ENCODE peak calls at places on chromosomes 1 and 21, in five cellular contexts. One of them, this sample, is unnamed.

GRCh38 chr1:94799201-94799600 is 21.0 kb upstream of the SLC44A3 start:
- DNase-seq in GM12878: no peak
- DNase-seq in H1: no peak
- DNase-seq in K562: no peak
- DNase-seq in GM12891: no peak
- DNase-seq in this sample: no peak

GRCh38 chr1:10682449-10683365 is 113.7 kb downstream of the CASZ1 start:
- DNase-seq in H1: no peak
- DNase-seq in GM12891: no peak
- DNase-seq in K562: no peak
- DNase-seq in GM12878: no peak
- DNase-seq in this sample: no peak

GRCh38 chr1:121516279-121516967 is 331.6 kb downstream of the SRGAP2C start:
- DNase-seq in H1: no peak
- DNase-seq in GM12891: no peak
- DNase-seq in K562: no peak
- DNase-seq in GM12878: no peak
- DNase-seq in this sample: no peak

GRCh38 chr1:115976900-115977480 is 677 bp downstream of the SLC22A15 start:
- DNase-seq in GM12878: no peak
- DNase-seq in H1: no peak
- DNase-seq in K562: no peak
- DNase-seq in GM12891: no peak
- DNase-seq in this sample: no peak

GRCh38 chr21:39362733-39363132 is 13.8 kb upstream of the HMGN1 start:
- DNase-seq in GM12878: no peak
- DNase-seq in GM12891: no peak
- DNase-seq in H1: no peak
- DNase-seq in K562: no peak
- DNase-seq in this sample: no peak

GRCh38 chr1:246139745-246140182 is 367.3 kb downstream of the SMYD3 start:
- DNase-seq in GM12878: no peak
- DNase-seq in K562: peak
- DNase-seq in H1: no peak
- DNase-seq in GM12891: no peak
- DNase-seq in this sample: no peak

GRCh38 chr21:40166291-40166843 is 299.1 kb downstream of the PCP4 start:
- DNase-seq in H1: no peak
- DNase-seq in GM12891: no peak
- DNase-seq in GM12878: no peak
- DNase-seq in K562: no peak
- DNase-seq in this sample: no peak

GRCh38 chr1:53266038-53266437 is 27.7 kb upstream of the MAGOH start:
- DNase-seq in GM12891: no peak
- DNase-seq in GM12878: no peak
- DNase-seq in H1: no peak
- DNase-seq in K562: peak
- DNase-seq in this sample: no peak

GRCh38 chr1:61641578-61642336 is 83.2 kb downstream of the TM2D1 start:
- DNase-seq in GM12891: peak
- DNase-seq in H1: peak
- DNase-seq in GM12878: no peak
- DNase-seq in K562: peak
- DNase-seq in this sample: peak

GRCh38 chr21:42543106-42543847 is 29.6 kb downstream of the SLC37A1 start:
- DNase-seq in GM12878: no peak
- DNase-seq in K562: no peak
- DNase-seq in GM12891: no peak
- DNase-seq in H1: no peak
- DNase-seq in this sample: no peak

GRCh38 chr1:190474587-190475305 is 2.9 kb downstream of the BRINP3 start:
- DNase-seq in H1: no peak
- DNase-seq in K562: no peak
- DNase-seq in GM12891: no peak
- DNase-seq in GM12878: no peak
- DNase-seq in this sample: no peak

GRCh38 chr1:21174638-21175323 is 1.9 kb downstream of the EIF4G3 start:
- DNase-seq in GM12891: no peak
- DNase-seq in GM12878: no peak
- DNase-seq in K562: no peak
- DNase-seq in H1: no peak
- DNase-seq in this sample: no peak

GRCh38 chr1:37107153-37107552 is 72.8 kb upstream of the GRIK3 start:
- DNase-seq in K562: no peak
- DNase-seq in GM12891: no peak
- DNase-seq in H1: no peak
- DNase-seq in GM12878: no peak
- DNase-seq in this sample: no peak

GRCh38 chr1:27011058-27011764 is 1.4 kb downstream of the TENT5B start:
- DNase-seq in GM12891: no peak
- DNase-seq in GM12878: no peak
- DNase-seq in H1: no peak
- DNase-seq in K562: peak
- DNase-seq in this sample: no peak

GRCh38 chr1:206796984-206797402 is 24.7 kb upstream of the IL10 start:
- DNase-seq in K562: no peak
- DNase-seq in GM12878: no peak
- DNase-seq in H1: no peak
- DNase-seq in GM12891: no peak
- DNase-seq in this sample: no peak

GRCh38 chr1:206798384-206798996 is 26.2 kb upstream of the IL10 start:
- DNase-seq in GM12878: no peak
- DNase-seq in GM12891: no peak
- DNase-seq in K562: no peak
- DNase-seq in H1: no peak
- DNase-seq in this sample: no peak

GRCh38 chr1:206800411-206800810 is 28.1 kb upstream of the IL10 start:
- DNase-seq in GM12891: no peak
- DNase-seq in GM12878: no peak
- DNase-seq in K562: no peak
- DNase-seq in H1: no peak
- DNase-seq in this sample: no peak

GRCh38 chr1:206799311-206799710 is 27.0 kb upstream of the IL10 start:
- DNase-seq in K562: no peak
- DNase-seq in GM12878: no peak
- DNase-seq in H1: no peak
- DNase-seq in GM12891: no peak
- DNase-seq in this sample: no peak

GRCh38 chr1:206797534-206798383 is 25.5 kb upstream of the IL10 start:
- DNase-seq in K562: peak
- DNase-seq in GM12891: no peak
- DNase-seq in GM12878: no peak
- DNase-seq in H1: peak
- DNase-seq in this sample: no peak
- TF ChIP-seq TAF1 in K562: no peak
- TF ChIP-seq TAF1 in GM12891: no peak
- TF ChIP-seq TAF1 in GM12878: no peak
- TF ChIP-seq TAF1 in H1: no peak
- TF ChIP-seq TAF1 in this sample: no peak

DNA sequence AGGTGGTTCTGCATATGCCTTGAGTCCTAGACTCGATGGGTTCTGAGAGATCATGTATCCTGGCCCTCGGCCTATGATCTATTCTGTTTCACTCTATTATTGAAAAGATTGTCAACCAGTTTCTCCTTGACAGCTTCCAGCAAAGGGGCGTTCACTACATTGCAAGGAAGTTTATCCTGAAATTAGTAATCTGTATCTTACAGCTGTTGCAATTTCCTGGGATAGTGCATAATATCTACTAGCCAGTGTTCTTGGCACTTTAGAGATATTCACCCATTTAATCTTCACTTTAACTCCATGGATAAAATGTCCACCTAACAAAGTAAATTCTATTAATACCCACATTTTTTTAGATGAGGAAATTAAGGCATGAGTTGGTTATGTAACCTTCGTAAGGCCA is 203.6 kb downstream of the TGFB2 start:
- DNase-seq in GM12891: no peak
- DNase-seq in K562: no peak
- DNase-seq in H1: no peak
- DNase-seq in GM12878: no peak
- DNase-seq in this sample: no peak
- TF ChIP-seq POLR2AphosphoS5 in GM12891: no peak
- TF ChIP-seq POLR2AphosphoS5 in K562: no peak
- TF ChIP-seq POLR2AphosphoS5 in H1: no peak
- TF ChIP-seq POLR2AphosphoS5 in GM12878: no peak
- TF ChIP-seq POLR2AphosphoS5 in this sample: no peak

GRCh38 chr21:38289697-38290096 is 32.9 kb downstream of the KCNJ15 start:
- DNase-seq in K562: no peak
- DNase-seq in H1: no peak
- DNase-seq in GM12891: no peak
- DNase-seq in GM12878: no peak
- DNase-seq in this sample: no peak
- TF ChIP-seq TAF1 in K562: no peak
- TF ChIP-seq TAF1 in H1: no peak
- TF ChIP-seq TAF1 in GM12891: no peak
- TF ChIP-seq TAF1 in GM12878: no peak
- TF ChIP-seq TAF1 in this sample: no peak

GRCh38 chr1:6485140-6485936 is 6.1 kb downstream of the PLEKHG5 start:
- DNase-seq in H1: no peak
- DNase-seq in GM12891: no peak
- DNase-seq in GM12878: no peak
- DNase-seq in K562: peak
- DNase-seq in this sample: no peak

GRCh38 chr1:6484826-6485139 is 6.7 kb downstream of the PLEKHG5 start:
- DNase-seq in GM12878: no peak
- DNase-seq in GM12891: no peak
- DNase-seq in H1: no peak
- DNase-seq in K562: no peak
- DNase-seq in this sample: no peak

GRCh38 chr1:6485937-6486250 is 5.6 kb downstream of the PLEKHG5 start:
- DNase-seq in GM12878: no peak
- DNase-seq in GM12891: no peak
- DNase-seq in K562: peak
- DNase-seq in H1: no peak
- DNase-seq in this sample: no peak

GRCh38 chr1:6487804-6488484 is 3.5 kb downstream of the PLEKHG5 start:
- DNase-seq in K562: no peak
- DNase-seq in GM12891: no peak
- DNase-seq in GM12878: no peak
- DNase-seq in H1: no peak
- DNase-seq in this sample: no peak

GRCh38 chr1:6486433-6487011 is 4.9 kb downstream of the PLEKHG5 start:
- DNase-seq in GM12891: peak
- DNase-seq in GM12878: no peak
- DNase-seq in H1: peak
- DNase-seq in K562: peak
- DNase-seq in this sample: peak
- TF ChIP-seq POLR2AphosphoS5 in GM12891: no peak
- TF ChIP-seq POLR2AphosphoS5 in GM12878: no peak
- TF ChIP-seq POLR2AphosphoS5 in H1: no peak
- TF ChIP-seq POLR2AphosphoS5 in K562: no peak
- TF ChIP-seq POLR2AphosphoS5 in this sample: no peak

DNA sequence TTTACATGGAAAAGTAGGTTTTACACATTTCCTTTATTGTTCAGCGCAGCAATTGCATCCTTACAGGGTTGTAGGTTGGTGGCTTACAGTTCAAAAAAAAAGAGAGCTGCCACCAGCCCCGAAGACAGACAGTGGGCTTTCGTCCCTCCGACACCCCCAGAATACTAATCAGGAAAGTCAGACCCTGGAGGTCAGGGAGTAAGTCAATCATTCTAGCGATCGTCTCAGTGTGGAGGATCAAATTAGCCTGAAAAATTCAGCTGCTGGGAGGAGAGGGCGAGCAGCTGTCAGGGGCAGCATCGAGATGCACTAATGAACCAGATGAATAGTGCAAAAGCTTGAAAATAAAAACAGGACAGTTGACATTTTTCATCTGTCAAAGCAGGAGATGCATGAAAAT is 138.4 kb downstream of the NEK7 start:
- DNase-seq in GM12878: no peak
- DNase-seq in GM12891: no peak
- DNase-seq in K562: no peak
- DNase-seq in H1: no peak
- DNase-seq in this sample: no peak
- TF ChIP-seq TAF1 in GM12878: no peak
- TF ChIP-seq TAF1 in GM12891: no peak
- TF ChIP-seq TAF1 in K562: no peak
- TF ChIP-seq TAF1 in H1: no peak
- TF ChIP-seq TAF1 in this sample: no peak

DNA sequence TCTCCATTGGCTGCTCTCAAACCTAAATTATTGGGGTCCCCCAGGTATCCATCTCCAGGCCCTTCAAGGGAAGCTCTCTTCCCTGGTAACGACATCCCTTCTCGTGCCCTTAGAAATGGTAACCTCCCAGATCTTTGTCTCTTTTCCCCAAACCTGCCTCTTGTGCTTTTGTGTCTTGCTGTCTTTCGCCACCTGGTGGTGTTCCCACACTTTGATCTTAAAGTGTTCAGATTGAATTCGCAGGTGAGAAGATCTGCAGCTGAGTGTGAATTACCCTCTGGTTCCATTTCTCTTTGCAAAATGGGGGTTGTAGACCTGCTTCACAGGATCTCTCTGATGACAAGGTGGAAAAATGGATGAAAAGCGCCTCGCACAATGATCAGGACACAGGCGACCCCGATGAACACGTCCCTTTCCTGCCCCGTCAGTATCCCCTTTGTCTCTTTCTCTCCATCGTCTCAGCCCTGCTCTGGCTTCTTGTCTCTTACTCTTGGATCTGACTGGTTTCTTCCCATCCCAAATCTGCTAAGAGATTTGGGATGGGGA is 53.1 kb downstream of the DOP1B start:
- DNase-seq in GM12891: no peak
- DNase-seq in H1: no peak
- DNase-seq in K562: peak
- DNase-seq in GM12878: no peak
- DNase-seq in this sample: peak
- TF ChIP-seq POLR2AphosphoS5 in GM12891: no peak
- TF ChIP-seq POLR2AphosphoS5 in H1: no peak
- TF ChIP-seq POLR2AphosphoS5 in K562: no peak
- TF ChIP-seq POLR2AphosphoS5 in GM12878: no peak
- TF ChIP-seq POLR2AphosphoS5 in this sample: no peak

GRCh38 chr1:8844421-8845063 is 27.1 kb upstream of the RERE start:
- DNase-seq in GM12878: no peak
- DNase-seq in K562: peak
- DNase-seq in GM12891: no peak
- DNase-seq in H1: no peak
- DNase-seq in this sample: no peak
- TF ChIP-seq TAF1 in GM12878: no peak
- TF ChIP-seq TAF1 in K562: no peak
- TF ChIP-seq TAF1 in GM12891: no peak
- TF ChIP-seq TAF1 in H1: no peak
- TF ChIP-seq TAF1 in this sample: no peak